ENCODE peak calls at places on chromosomes 1 and 21, in five cellular contexts. G, S, X, T and F are unnamed samples.
A peak's percentile ranks its signal among the peaks of the same experiment; 100 is the strongest.

GRCh38 chr1:213163278-213163711 is 112.3 kb downstream of the RPS6KC1 start:
- DNase-seq in X (no peak), S (peak; percentile 74), T (peak; percentile 50), G (no peak), F (no peak)

GRCh38 chr1:247385283-247385682 is 30.7 kb upstream of the NLRP3 start:
- DNase-seq in G (no peak), S (no peak), X (no peak), T (peak; percentile 21), F (no peak)

GRCh38 chr1:2214541-2215241 is 13.4 kb upstream of the SKI start:
- DNase-seq in S (no peak), G (peak; percentile 29), T (no peak), X (no peak), F (no peak)

GRCh38 chr1:34500451-34500850 is 254.4 kb upstream of the GJB5 start:
- DNase-seq in X (no peak), G (no peak), S (no peak), T (peak; percentile 16), F (peak; percentile 34)

GRCh38 chr21:42191064-42191463 is 27.9 kb upstream of the ABCG1 start:
- DNase-seq in X (no peak), S (no peak), T (no peak), G (no peak), F (no peak)

GRCh38 chr1:8218351-8219092 is 99.4 kb upstream of the SLC45A1 start:
- DNase-seq in G (peak; percentile 51), T (peak; percentile 75), X (no peak), S (no peak), F (no peak)

GRCh38 chr1:152961201-152961891 is 9.1 kb upstream of the SPRR4 start:
- DNase-seq in T (no peak), G (no peak), S (no peak), X (no peak), F (no peak)

GRCh38 chr1:207308451-207309190 is 12.9 kb upstream of the CD55 start:
- DNase-seq in G (no peak), S (no peak), X (peak; percentile 36), T (no peak), F (no peak)

GRCh38 chr21:31599563-31599962 is 59.9 kb upstream of the SOD1 start:
- DNase-seq in S (no peak), G (no peak), T (no peak), X (no peak), F (no peak)

GRCh38 chr1:26017606-26018005 is 4.0 kb upstream of the EXTL1 start:
- DNase-seq in S (no peak), T (peak; percentile 87), G (no peak), X (no peak), F (no peak)

GRCh38 chr1:7941437-7941793 is 776 bp upstream of the TNFRSF9 start:
- DNase-seq in T (peak; percentile 34), X (no peak), S (no peak), G (no peak), F (no peak)

GRCh38 chr1:173477286-173478098 is at the start of gene PRDX6:
- DNase-seq in G (peak; percentile 54), T (peak; percentile 83), X (no peak), S (no peak), F (no peak)

GRCh38 chr1:88608139-88608943 is 75.7 kb upstream of the PKN2 start:
- DNase-seq in G (no peak), X (no peak), S (no peak), T (peak; percentile 17), F (peak; percentile 37)

GRCh38 chr1:88610687-88611086 is 73.4 kb upstream of the PKN2 start:
- DNase-seq in S (no peak), G (no peak), X (no peak), T (no peak), F (no peak)

GRCh38 chr1:88612783-88613182 is 71.3 kb upstream of the PKN2 start:
- DNase-seq in X (no peak), T (no peak), G (peak; percentile 52), S (no peak), F (no peak)

GRCh38 chr1:88609051-88609450 is 75.0 kb upstream of the PKN2 start:
- DNase-seq in T (no peak), X (no peak), S (no peak), G (no peak), F (no peak)

GRCh38 chr1:88612299-88612698 is 71.8 kb upstream of the PKN2 start:
- DNase-seq in X (no peak), G (no peak), T (no peak), S (no peak), F (no peak)
- TF ChIP-seq CTCF in X (no peak), G (no peak), T (no peak), S (no peak), F (no peak)

GRCh38 chr1:246114369-246114768 is 392.7 kb downstream of the SMYD3 start:
- DNase-seq in X (no peak), S (no peak), G (no peak), T (no peak), F (no peak)

GRCh38 chr1:246121533-246121932 is 385.5 kb downstream of the SMYD3 start:
- DNase-seq in T (no peak), G (no peak), S (no peak), X (no peak), F (no peak)

GRCh38 chr1:246122071-246122470 is 385.0 kb downstream of the SMYD3 start:
- DNase-seq in X (no peak), T (no peak), G (no peak), S (no peak), F (no peak)

GRCh38 chr1:246113555-246114095 is 393.5 kb downstream of the SMYD3 start:
- DNase-seq in T (no peak), G (no peak), S (no peak), X (no peak), F (no peak)

GRCh38 chr1:246117066-246117791 is 389.9 kb downstream of the SMYD3 start:
- DNase-seq in X (peak; percentile 50), S (no peak), T (peak; percentile 50), G (peak; percentile 31), F (peak; percentile 52)
- TF ChIP-seq CTCF in X (peak; percentile 56), S (peak; percentile 69), T (peak; percentile 65), G (peak; percentile 36), F (peak; percentile 44)

DNA sequence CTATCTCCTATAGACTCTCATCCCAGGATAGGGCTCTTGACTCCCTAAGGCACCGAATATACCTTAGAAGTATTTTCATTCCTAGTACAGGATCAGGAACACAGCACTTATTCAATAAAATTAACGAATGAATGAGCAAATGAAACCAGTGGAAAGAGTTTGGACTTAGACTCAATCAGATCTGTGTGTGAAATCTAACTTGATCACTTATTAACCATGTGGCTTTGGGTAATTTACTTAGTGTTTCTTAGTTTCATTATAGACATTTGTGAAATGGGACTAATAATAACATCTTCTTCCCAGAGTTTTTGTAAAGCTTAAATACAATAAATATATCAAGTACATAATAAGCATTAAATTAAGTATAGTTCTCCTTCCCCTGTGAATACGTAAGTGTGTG is 230.1 kb downstream of the ADGRL2 start:
- DNase-seq in X (no peak), S (no peak), T (no peak), G (no peak), F (no peak)
- TF ChIP-seq CTCF in X (no peak), S (no peak), T (no peak), G (no peak), F (no peak)

DNA sequence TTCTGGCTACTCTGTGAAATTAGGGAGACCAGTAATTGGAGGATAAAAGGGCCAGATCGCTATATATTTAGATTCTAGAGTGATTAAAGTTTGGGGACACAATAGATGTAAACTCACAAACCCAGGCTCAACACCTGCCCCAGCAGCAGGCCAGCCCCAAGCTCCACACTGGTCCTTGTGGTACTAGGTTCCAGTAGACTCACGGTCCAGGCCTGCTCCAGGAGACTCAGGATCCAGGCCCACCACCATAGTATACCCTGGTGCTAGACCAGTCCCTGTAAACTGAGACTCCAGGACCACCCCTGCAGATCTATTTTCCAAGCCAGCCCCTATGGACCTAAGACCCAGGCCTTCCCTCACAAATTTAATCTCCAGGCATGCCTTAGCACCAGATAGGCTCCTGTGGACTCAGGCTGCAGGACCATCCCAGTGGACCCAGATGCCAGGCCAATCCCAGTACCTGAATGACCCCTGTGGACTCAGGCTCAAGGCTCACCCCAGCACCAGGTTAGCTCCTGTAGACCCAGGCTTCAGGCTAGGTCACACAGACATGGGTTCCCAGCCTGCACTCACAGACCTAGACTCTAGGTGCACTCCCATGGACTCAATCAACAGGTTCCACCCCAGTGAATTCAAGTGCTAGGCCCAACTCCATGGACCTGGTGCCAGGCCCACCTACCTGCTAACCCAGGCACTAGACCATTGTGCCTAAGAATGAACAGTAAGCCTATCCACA is 13.6 kb upstream of the DENND1B start:
- DNase-seq in T (no peak), G (no peak), S (no peak), X (no peak), F (no peak)
- TF ChIP-seq CTCF in T (no peak), G (no peak), S (no peak), X (no peak), F (no peak)

DNA sequence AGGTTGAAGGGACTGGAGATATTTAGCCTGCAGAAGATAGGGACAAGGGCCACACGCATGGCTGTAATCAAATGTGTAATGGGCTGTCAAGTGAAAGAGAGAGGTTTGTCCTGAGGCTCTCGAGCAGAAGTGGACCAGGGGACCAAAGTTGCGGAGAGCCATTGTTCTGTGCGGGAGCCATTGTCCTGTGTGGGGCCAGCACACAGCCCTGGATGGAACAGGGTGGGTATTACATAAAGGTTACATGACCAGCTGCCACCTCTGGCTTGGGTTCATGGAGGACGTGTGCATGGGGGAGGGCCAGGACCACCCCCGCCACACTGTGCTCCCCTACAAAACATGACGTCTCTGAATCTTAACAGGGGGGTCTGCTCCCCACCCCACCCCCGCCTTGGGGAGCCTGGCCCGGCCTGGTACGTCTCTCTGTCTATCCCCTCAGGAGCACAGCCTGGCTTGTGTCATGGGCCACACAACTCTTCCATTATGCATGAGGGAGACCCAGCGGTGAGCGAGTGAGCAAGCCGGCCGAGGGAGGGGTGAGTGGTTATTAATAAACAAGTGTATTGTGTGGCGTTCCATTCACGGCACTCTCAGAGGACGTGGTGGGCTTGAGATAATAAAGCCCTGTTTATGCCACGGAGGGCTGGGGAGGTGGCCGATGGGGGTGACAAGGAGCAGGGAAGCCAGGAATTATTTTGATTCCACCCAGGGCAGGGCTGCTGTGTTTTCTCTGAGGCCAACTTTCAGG is at the start of gene NFASC:
- DNase-seq in G (no peak), X (no peak), S (no peak), T (no peak), F (no peak)
- TF ChIP-seq CTCF in G (no peak), X (no peak), S (no peak), T (no peak), F (no peak)

DNA sequence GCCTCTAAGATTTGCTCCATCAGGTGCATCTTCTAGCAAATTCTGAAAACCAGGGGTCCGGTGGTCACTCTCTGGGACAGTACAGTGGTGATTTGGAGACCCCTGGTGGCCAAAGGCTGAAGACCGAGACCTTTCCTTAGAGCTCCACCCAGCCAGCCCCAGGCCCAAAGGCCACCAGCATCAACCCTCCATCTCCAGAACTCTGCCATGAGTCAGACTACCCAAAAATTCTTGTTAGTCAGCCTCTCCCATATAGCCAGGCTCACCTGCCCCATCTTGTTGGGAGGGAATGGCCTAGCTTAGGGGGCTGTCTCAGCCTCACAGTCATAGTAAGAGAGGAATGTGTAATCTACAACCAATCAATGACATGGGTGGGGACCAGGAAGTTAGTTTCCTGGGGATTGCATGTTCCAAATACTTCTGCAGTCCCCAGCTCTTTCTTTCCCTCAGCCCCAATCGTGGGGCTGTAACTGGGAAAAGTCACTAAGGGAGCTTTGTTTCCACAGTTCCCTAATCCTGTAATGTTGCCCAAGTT is 9.8 kb upstream of the COL8A2 start:
- DNase-seq in S (no peak), X (no peak), G (peak; percentile 48), T (peak; percentile 65), F (peak; percentile 79)
- TF ChIP-seq CTCF in S (peak; percentile 81), X (peak; percentile 57), G (peak; percentile 61), T (peak; percentile 71), F (peak; percentile 54)